ENCODE peak calls at places on chromosomes 16 and 17, in four cellular contexts. G, R, P and M are unnamed samples.

GRCh38 chr16:10180042-10180770 is 2.0 kb downstream of the GRIN2A start:
- DNase-seq in P (no peak), R (no peak), G (no peak), M (no peak)

GRCh38 chr17:44223574-44224046 is 4.1 kb upstream of the UBTF start:
- DNase-seq in G (no peak), P (no peak), R (no peak), M (no peak)

GRCh38 chr17:27513849-27514248 is 57.6 kb downstream of the KSR1 start:
- DNase-seq in R (no peak), P (no peak), G (no peak), M (no peak)

GRCh38 chr17:18159551-18160120 is 24.0 kb upstream of the ALKBH5 start:
- DNase-seq in R (no peak), G (no peak), P (no peak), M (no peak)

GRCh38 chr17:29495011-29495410 is 71.8 kb downstream of the ABHD15 start:
- DNase-seq in P (no peak), G (no peak), R (no peak), M (no peak)

GRCh38 chr17:28920191-28920590 is 17.3 kb upstream of the DHRS13 start:
- DNase-seq in R (no peak), G (no peak), P (no peak), M (no peak)

GRCh38 chr16:89375021-89375420 is 115.3 kb downstream of the ANKRD11 start:
- DNase-seq in P (peak), G (no peak), R (no peak), M (no peak)

GRCh38 chr17:49035470-49036269 is 38.5 kb downstream of the IGF2BP1 start:
- DNase-seq in G (peak), P (no peak), R (peak), M (no peak)

GRCh38 chr16:4338712-4339299 is 12.3 kb downstream of the PAM16 start:
- DNase-seq in P (no peak), G (no peak), R (no peak), M (no peak)

GRCh38 chr17:46090871-46091270 is 91.8 kb downstream of the STH start:
- DNase-seq in R (no peak), G (no peak), P (no peak), M (no peak)

GRCh38 chr16:82183004-82183397 is 13.0 kb upstream of the MPHOSPH6 start:
- DNase-seq in R (peak), P (no peak), G (no peak), M (no peak)

GRCh38 chr17:14919580-14920160 is 345.5 kb downstream of the PMP22 start:
- DNase-seq in P (no peak), G (no peak), R (no peak), M (no peak)

GRCh38 chr16:75774197-75774596 is 47.9 kb upstream of the CPHXL start:
- DNase-seq in P (no peak), G (no peak), R (no peak), M (no peak)

GRCh38 chr17:72707881-72708280 is 384.6 kb downstream of the SLC39A11 start:
- DNase-seq in G (no peak), R (no peak), P (no peak), M (no peak)

GRCh38 chr16:727291-727977 is 528 bp downstream of the HAGHL start:
- DNase-seq in R (peak), G (no peak), P (no peak), M (no peak)

GRCh38 chr17:48483004-48483403 is 47.8 kb downstream of the HOXB1 start:
- DNase-seq in R (no peak), G (no peak), P (no peak), M (no peak)

GRCh38 chr16:23679274-23679985 is 741 bp downstream of the PLK1 start:
- DNase-seq in R (peak), G (no peak), P (no peak), M (no peak)

GRCh38 chr17:39197380-39198185 is at the start of gene CACNB1:
- DNase-seq in R (peak), G (no peak), P (peak), M (no peak)

GRCh38 chr16:65950211-65950610 is 416.3 kb upstream of the CDH5 start:
- DNase-seq in P (no peak), G (no peak), R (no peak), M (no peak)

GRCh38 chr16:70433456-70434103 is 5.3 kb downstream of the ST3GAL2 start:
- DNase-seq in G (no peak), P (no peak), R (peak), M (no peak)